ENCODE peak calls at places on chromosome 3, in eight cellular contexts. I, J, O, Q, N, Y, G and M are unnamed samples.

GRCh38 chr3:440826-441225 is 244.3 kb downstream of the CHL1 start:
- DNase-seq in O (no peak), G (no peak), N (no peak), I (no peak), Q (no peak), J (no peak), Y (no peak), M (no peak)

GRCh38 chr3:173892547-173892946 is 495.0 kb downstream of the NLGN1 start:
- DNase-seq in N (no peak), Q (no peak), I (no peak), Y (no peak), G (peak; percentile 66), O (peak; percentile 23), J (no peak), M (no peak)

GRCh38 chr3:48891606-48892005 is 7.1 kb downstream of the SLC25A20 start:
- DNase-seq in N (no peak), Q (no peak), I (no peak), Y (no peak), O (no peak), J (no peak), G (no peak), M (no peak)

GRCh38 chr3:15703346-15703745 is 94.4 kb downstream of the ANKRD28 start:
- DNase-seq in G (no peak), Y (no peak), O (no peak), Q (no peak), I (no peak), N (no peak), J (no peak), M (no peak)

GRCh38 chr3:56525291-56525690 is 31.7 kb upstream of the CCDC66 start:
- DNase-seq in I (no peak), G (no peak), O (no peak), Q (no peak), J (no peak), N (no peak), Y (no peak), M (no peak)

GRCh38 chr3:118808743-118809142 is 225.9 kb downstream of the IGSF11 start:
- DNase-seq in J (no peak), Q (no peak), G (no peak), I (no peak), N (no peak), Y (no peak), O (no peak), M (no peak)

GRCh38 chr3:144039661-144040060 is 68.0 kb downstream of the DIPK2A start:
- DNase-seq in G (peak; percentile 29), Y (no peak), I (no peak), N (no peak), O (no peak), Q (no peak), J (no peak), M (no peak)

GRCh38 chr3:42507252-42507651 is 4.8 kb downstream of the VIPR1 start:
- DNase-seq in Y (no peak), I (no peak), O (peak; percentile 60), J (peak; percentile 82), N (peak; percentile 79), G (no peak), Q (no peak), M (no peak)

GRCh38 chr3:46668591-46668990 is 24.9 kb downstream of the ALS2CL start:
- DNase-seq in J (no peak), N (peak; percentile 21), I (no peak), O (no peak), Q (peak; percentile 28), Y (no peak), G (no peak), M (no peak)

GRCh38 chr3:128487813-128488635 is 5.0 kb downstream of the GATA2 start:
- DNase-seq in N (peak; percentile 67), I (peak; percentile 51), O (peak; percentile 96), Q (peak; percentile 92), Y (peak; percentile 72), J (peak; percentile 72), G (peak; percentile 91), M (peak; percentile 66)

GRCh38 chr3:110344897-110345767 is 726.5 kb upstream of the NECTIN3 start:
- DNase-seq in Q (no peak), Y (no peak), G (peak; percentile 53), N (no peak), O (peak; percentile 64), I (no peak), J (no peak), M (no peak)

GRCh38 chr3:9079674-9080073 is 116.4 kb upstream of the RAD18 start:
- DNase-seq in O (no peak), Y (no peak), G (no peak), J (no peak), I (no peak), N (no peak), Q (no peak), M (no peak)

GRCh38 chr3:60301142-60301541 is 950.1 kb downstream of the FHIT start:
- DNase-seq in Q (no peak), I (no peak), J (no peak), G (peak; percentile 80), N (no peak), O (no peak), Y (no peak), M (no peak)

GRCh38 chr3:81910244-81910852 is 148.9 kb upstream of the GBE1 start:
- DNase-seq in J (no peak), N (no peak), Y (peak; percentile 23), Q (no peak), G (peak; percentile 15), I (no peak), O (peak; percentile 32), M (peak; percentile 8)
- TF ChIP-seq CTCF in J (peak; percentile 40), N (peak; percentile 51), Y (peak; percentile 31), Q (peak; percentile 72), G (peak; percentile 83), I (peak; percentile 85), O (peak; percentile 44), M (peak; percentile 53)

GRCh38 chr3:20190991-20191390 is 5.0 kb upstream of the SGO1 start:
- DNase-seq in G (no peak), Y (no peak), J (no peak), N (no peak), Q (no peak), O (peak; percentile 4), I (no peak), M (no peak)
- TF ChIP-seq CTCF in G (no peak), Y (no peak), J (no peak), N (no peak), Q (no peak), O (no peak), I (no peak), M (no peak)

GRCh38 chr3:113300596-113300995 is 89.2 kb downstream of the BOC start:
- DNase-seq in Y (no peak), N (no peak), Q (no peak), J (no peak), I (no peak), G (no peak), O (no peak), M (no peak)

GRCh38 chr3:113310960-113311359 is 99.6 kb downstream of the BOC start:
- DNase-seq in Y (no peak), Q (no peak), I (no peak), N (no peak), J (no peak), O (no peak), G (no peak), M (no peak)

GRCh38 chr3:113304102-113304501 is 92.7 kb downstream of the BOC start:
- DNase-seq in Q (no peak), G (no peak), N (no peak), Y (no peak), J (no peak), O (no peak), I (no peak), M (no peak)

GRCh38 chr3:113304856-113305540 is 93.6 kb downstream of the BOC start:
- DNase-seq in I (no peak), Q (no peak), G (no peak), Y (no peak), J (no peak), O (no peak), N (no peak), M (no peak)
- TF ChIP-seq CTCF in I (no peak), Q (no peak), G (no peak), Y (no peak), J (no peak), O (no peak), N (no peak), M (no peak)

GRCh38 chr3:170759511-170760173 is 110.4 kb downstream of the RPL22L1 start:
- DNase-seq in G (no peak), Q (no peak), O (no peak), I (no peak), Y (no peak), J (no peak), N (no peak), M (no peak)

GRCh38 chr3:170761103-170761502 is 108.9 kb downstream of the RPL22L1 start:
- DNase-seq in I (no peak), Y (no peak), J (no peak), Q (no peak), G (no peak), O (no peak), N (no peak), M (no peak)

GRCh38 chr3:170757038-170757437 is 113.0 kb downstream of the RPL22L1 start:
- DNase-seq in J (no peak), Q (no peak), Y (no peak), I (no peak), G (no peak), O (no peak), N (no peak), M (no peak)

GRCh38 chr3:170762081-170762480 is 107.9 kb downstream of the RPL22L1 start:
- DNase-seq in Y (no peak), I (no peak), Q (no peak), J (no peak), N (no peak), O (no peak), G (no peak), M (no peak)

GRCh38 chr3:170760174-170760526 is 109.8 kb downstream of the RPL22L1 start:
- DNase-seq in O (no peak), Y (no peak), J (no peak), N (peak; percentile 48), I (no peak), Q (no peak), G (peak; percentile 77), M (no peak)
- TF ChIP-seq CTCF in O (no peak), Y (no peak), J (no peak), N (no peak), I (no peak), Q (no peak), G (no peak), M (no peak)

DNA sequence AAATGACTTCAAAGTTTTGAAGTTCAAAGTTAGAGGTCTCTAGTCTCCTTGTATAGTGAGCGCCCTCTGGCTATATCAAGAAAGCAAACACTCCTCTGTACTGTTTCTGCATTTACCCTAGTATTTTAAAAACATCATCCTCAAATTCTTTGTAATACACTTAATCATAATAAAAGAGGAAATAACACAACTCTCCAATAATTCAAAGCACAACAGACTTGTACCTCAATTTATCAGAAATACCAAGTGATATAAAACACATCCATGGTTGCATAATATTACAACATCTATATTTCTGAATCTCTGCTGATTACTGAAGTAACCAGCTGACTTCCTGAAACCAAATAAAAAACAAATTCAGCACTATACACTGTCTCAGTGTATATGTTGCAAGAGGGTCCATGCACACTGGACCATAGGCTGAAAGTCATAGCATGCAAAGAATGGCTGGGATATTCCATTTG is 12.5 kb downstream of the PLOD2 start:
- DNase-seq in J (no peak), Q (no peak), Y (no peak), O (no peak), I (no peak), G (no peak), N (no peak), M (no peak)
- TF ChIP-seq CTCF in J (no peak), Q (peak; percentile 45), Y (peak; percentile 11), O (no peak), I (no peak), G (peak; percentile 60), N (no peak), M (no peak)